ENCODE peak calls at places on chromosomes 11 and 22, in eight cellular contexts. J is lower leg skin, F is lung, D is Right ventricle myocardium inferior, S is NCI-H1092, Y is GM23338, C is amniotic stem cell, W is AML-193. A is an unnamed sample.

GRCh38 chr11:35146074-35146521 is 7.1 kb downstream of the CD44 start:
- DNase-seq in S (no peak), Y (no peak), F (no peak), D (no peak), J (no peak), C (no peak), W (no peak), A (no peak)

GRCh38 chr22:38298312-38299000 is 18.8 kb downstream of the CSNK1E start:
- DNase-seq in W (no peak), J (no peak), D (no peak), Y (peak), F (no peak), S (no peak), C (no peak), A (no peak)

GRCh38 chr11:34649597-34649996 is 28.7 kb downstream of the EHF start:
- DNase-seq in J (no peak), D (no peak), F (no peak), W (no peak), S (no peak), C (no peak), Y (no peak), A (no peak)

GRCh38 chr11:86117706-86118050 is 48.8 kb upstream of the PICALM start:
- DNase-seq in J (no peak), D (no peak), W (no peak), Y (no peak), F (no peak), S (no peak), C (no peak), A (no peak)

GRCh38 chr22:30947821-30948454 is 20.6 kb downstream of the MORC2 start:
- DNase-seq in S (no peak), J (no peak), C (peak), F (no peak), D (no peak), W (peak), Y (peak), A (no peak)

GRCh38 chr22:42303304-42304020 is 33.0 kb upstream of the TCF20 start:
- DNase-seq in J (no peak), Y (peak), S (no peak), W (no peak), C (no peak), F (no peak), D (no peak), A (no peak)

GRCh38 chr11:94325681-94326080 is 21.3 kb downstream of the IZUMO1R start:
- DNase-seq in C (no peak), J (no peak), D (no peak), F (no peak), Y (peak), S (no peak), W (peak), A (no peak)

GRCh38 chr11:86459682-86460460 is 85.2 kb downstream of the CCDC81 start:
- DNase-seq in Y (peak), S (peak), W (no peak), D (peak), C (peak), J (no peak), F (peak), A (no peak)

GRCh38 chr11:95827661-95828060 is 37.4 kb downstream of the CEP57 start:
- DNase-seq in J (no peak), S (no peak), C (no peak), W (peak), F (no peak), D (no peak), Y (no peak), A (no peak)

GRCh38 chr11:69554849-69555248 is 73.4 kb downstream of the LINC01488 start:
- DNase-seq in S (no peak), F (no peak), Y (no peak), C (no peak), D (no peak), W (no peak), J (no peak), A (no peak)

GRCh38 chr11:12389676-12390075 is 12.3 kb downstream of the PARVA start:
- DNase-seq in F (no peak), Y (no peak), D (no peak), S (no peak), J (no peak), C (no peak), W (no peak), A (no peak)